ENCODE peak calls at places on chromosomes 13 and 19, in seven cellular contexts. One of them, this sample, is unnamed.

GRCh38 chr19:10981496-10981895 is 20.7 kb downstream of the SMARCA4 start:
- DNase-seq in stimulated activated naive CD4-positive, alpha-beta T cell: no peak
- DNase-seq in type B pancreatic cell: no peak
- DNase-seq in stimulated activated CD8-positive, alpha-beta memory T cell treated with anti-CD3 and anti-CD28 coated beads, Interleukin-7, amount 100 ng/mL, for 48 hours: no peak
- DNase-seq in CD4-positive, alpha-beta T cell: no peak
- DNase-seq in NB4: no peak
- DNase-seq in heart left ventricle: no peak
- DNase-seq in this sample: no peak

GRCh38 chr13:60788156-60788829 is 391.3 kb downstream of the TDRD3 start:
- DNase-seq in stimulated activated naive CD4-positive, alpha-beta T cell: no peak
- DNase-seq in type B pancreatic cell: no peak
- DNase-seq in stimulated activated CD8-positive, alpha-beta memory T cell treated with anti-CD3 and anti-CD28 coated beads, Interleukin-7, amount 100 ng/mL, for 48 hours: no peak
- DNase-seq in CD4-positive, alpha-beta T cell: no peak
- DNase-seq in NB4: no peak
- DNase-seq in heart left ventricle: no peak
- DNase-seq in this sample: no peak

GRCh38 chr19:39845172-39845571 is 1.0 kb downstream of the FBL start:
- DNase-seq in stimulated activated naive CD4-positive, alpha-beta T cell: no peak
- DNase-seq in type B pancreatic cell: no peak
- DNase-seq in stimulated activated CD8-positive, alpha-beta memory T cell treated with anti-CD3 and anti-CD28 coated beads, Interleukin-7, amount 100 ng/mL, for 48 hours: no peak
- DNase-seq in CD4-positive, alpha-beta T cell: no peak
- DNase-seq in NB4: no peak
- DNase-seq in heart left ventricle: no peak
- DNase-seq in this sample: no peak

GRCh38 chr13:53237696-53238095 is 209.1 kb downstream of the OLFM4 start:
- DNase-seq in stimulated activated naive CD4-positive, alpha-beta T cell: no peak
- DNase-seq in type B pancreatic cell: no peak
- DNase-seq in stimulated activated CD8-positive, alpha-beta memory T cell treated with anti-CD3 and anti-CD28 coated beads, Interleukin-7, amount 100 ng/mL, for 48 hours: no peak
- DNase-seq in CD4-positive, alpha-beta T cell: no peak
- DNase-seq in NB4: no peak
- DNase-seq in heart left ventricle: no peak
- DNase-seq in this sample: no peak

GRCh38 chr13:45989607-45990006 is 62.9 kb downstream of the ZC3H13 start:
- DNase-seq in stimulated activated naive CD4-positive, alpha-beta T cell: no peak
- DNase-seq in type B pancreatic cell: no peak
- DNase-seq in stimulated activated CD8-positive, alpha-beta memory T cell treated with anti-CD3 and anti-CD28 coated beads, Interleukin-7, amount 100 ng/mL, for 48 hours: no peak
- DNase-seq in CD4-positive, alpha-beta T cell: no peak
- DNase-seq in NB4: no peak
- DNase-seq in heart left ventricle: no peak
- DNase-seq in this sample: no peak

GRCh38 chr19:5542665-5543064 is 25.1 kb downstream of the TINCR start:
- DNase-seq in stimulated activated naive CD4-positive, alpha-beta T cell: no peak
- DNase-seq in type B pancreatic cell: no peak
- DNase-seq in stimulated activated CD8-positive, alpha-beta memory T cell treated with anti-CD3 and anti-CD28 coated beads, Interleukin-7, amount 100 ng/mL, for 48 hours: no peak
- DNase-seq in CD4-positive, alpha-beta T cell: no peak
- DNase-seq in NB4: no peak
- DNase-seq in heart left ventricle: no peak
- DNase-seq in this sample: peak

GRCh38 chr19:8569066-8569761 is 8.0 kb downstream of the MYO1F start:
- DNase-seq in stimulated activated naive CD4-positive, alpha-beta T cell: no peak
- DNase-seq in type B pancreatic cell: no peak
- DNase-seq in stimulated activated CD8-positive, alpha-beta memory T cell treated with anti-CD3 and anti-CD28 coated beads, Interleukin-7, amount 100 ng/mL, for 48 hours: peak
- DNase-seq in CD4-positive, alpha-beta T cell: peak
- DNase-seq in NB4: peak
- DNase-seq in heart left ventricle: peak
- DNase-seq in this sample: no peak

GRCh38 chr19:347946-348861 is 3.6 kb upstream of the MIER2 start:
- DNase-seq in stimulated activated naive CD4-positive, alpha-beta T cell: no peak
- DNase-seq in type B pancreatic cell: no peak
- DNase-seq in stimulated activated CD8-positive, alpha-beta memory T cell treated with anti-CD3 and anti-CD28 coated beads, Interleukin-7, amount 100 ng/mL, for 48 hours: no peak
- DNase-seq in CD4-positive, alpha-beta T cell: no peak
- DNase-seq in NB4: no peak
- DNase-seq in heart left ventricle: no peak
- DNase-seq in this sample: no peak

GRCh38 chr13:84118845-84119409 is 236.7 kb upstream of the SLITRK1 start:
- DNase-seq in stimulated activated naive CD4-positive, alpha-beta T cell: no peak
- DNase-seq in type B pancreatic cell: no peak
- DNase-seq in stimulated activated CD8-positive, alpha-beta memory T cell treated with anti-CD3 and anti-CD28 coated beads, Interleukin-7, amount 100 ng/mL, for 48 hours: no peak
- DNase-seq in CD4-positive, alpha-beta T cell: no peak
- DNase-seq in NB4: no peak
- DNase-seq in heart left ventricle: no peak
- DNase-seq in this sample: no peak

GRCh38 chr13:83780201-83780600 is 102.1 kb downstream of the SLITRK1 start:
- DNase-seq in stimulated activated naive CD4-positive, alpha-beta T cell: no peak
- DNase-seq in type B pancreatic cell: no peak
- DNase-seq in stimulated activated CD8-positive, alpha-beta memory T cell treated with anti-CD3 and anti-CD28 coated beads, Interleukin-7, amount 100 ng/mL, for 48 hours: no peak
- DNase-seq in CD4-positive, alpha-beta T cell: no peak
- DNase-seq in NB4: peak
- DNase-seq in heart left ventricle: no peak
- DNase-seq in this sample: no peak

GRCh38 chr19:18417250-18418033 is 1.8 kb upstream of the SSBP4 start:
- DNase-seq in stimulated activated naive CD4-positive, alpha-beta T cell: no peak
- DNase-seq in type B pancreatic cell: peak
- DNase-seq in stimulated activated CD8-positive, alpha-beta memory T cell treated with anti-CD3 and anti-CD28 coated beads, Interleukin-7, amount 100 ng/mL, for 48 hours: no peak
- DNase-seq in CD4-positive, alpha-beta T cell: no peak
- DNase-seq in NB4: peak
- DNase-seq in heart left ventricle: peak
- DNase-seq in this sample: peak

GRCh38 chr13:65133094-65133493 is 2097.0 kb downstream of the PCDH9 start:
- DNase-seq in stimulated activated naive CD4-positive, alpha-beta T cell: no peak
- DNase-seq in type B pancreatic cell: no peak
- DNase-seq in stimulated activated CD8-positive, alpha-beta memory T cell treated with anti-CD3 and anti-CD28 coated beads, Interleukin-7, amount 100 ng/mL, for 48 hours: no peak
- DNase-seq in CD4-positive, alpha-beta T cell: no peak
- DNase-seq in NB4: no peak
- DNase-seq in heart left ventricle: no peak
- DNase-seq in this sample: no peak

GRCh38 chr13:99823961-99824360 is 147.6 kb downstream of the ZIC5 start:
- DNase-seq in stimulated activated naive CD4-positive, alpha-beta T cell: no peak
- DNase-seq in type B pancreatic cell: no peak
- DNase-seq in stimulated activated CD8-positive, alpha-beta memory T cell treated with anti-CD3 and anti-CD28 coated beads, Interleukin-7, amount 100 ng/mL, for 48 hours: no peak
- DNase-seq in CD4-positive, alpha-beta T cell: no peak
- DNase-seq in NB4: no peak
- DNase-seq in heart left ventricle: no peak
- DNase-seq in this sample: no peak

GRCh38 chr19:46840157-46840942 is 10.3 kb downstream of the AP2S1 start:
- DNase-seq in stimulated activated naive CD4-positive, alpha-beta T cell: peak
- DNase-seq in type B pancreatic cell: no peak
- DNase-seq in stimulated activated CD8-positive, alpha-beta memory T cell treated with anti-CD3 and anti-CD28 coated beads, Interleukin-7, amount 100 ng/mL, for 48 hours: no peak
- DNase-seq in CD4-positive, alpha-beta T cell: peak
- DNase-seq in NB4: peak
- DNase-seq in heart left ventricle: peak
- DNase-seq in this sample: peak

GRCh38 chr19:16033136-16033530 is 43.2 kb upstream of the TPM4 start:
- DNase-seq in stimulated activated naive CD4-positive, alpha-beta T cell: no peak
- DNase-seq in type B pancreatic cell: no peak
- DNase-seq in stimulated activated CD8-positive, alpha-beta memory T cell treated with anti-CD3 and anti-CD28 coated beads, Interleukin-7, amount 100 ng/mL, for 48 hours: no peak
- DNase-seq in CD4-positive, alpha-beta T cell: no peak
- DNase-seq in NB4: no peak
- DNase-seq in heart left ventricle: no peak
- DNase-seq in this sample: no peak

GRCh38 chr19:42091300-42092266 is 15.6 kb downstream of the ZNF574 start:
- DNase-seq in stimulated activated naive CD4-positive, alpha-beta T cell: no peak
- DNase-seq in type B pancreatic cell: no peak
- DNase-seq in stimulated activated CD8-positive, alpha-beta memory T cell treated with anti-CD3 and anti-CD28 coated beads, Interleukin-7, amount 100 ng/mL, for 48 hours: no peak
- DNase-seq in CD4-positive, alpha-beta T cell: no peak
- DNase-seq in NB4: no peak
- DNase-seq in heart left ventricle: no peak
- DNase-seq in this sample: no peak